ENCODE peak calls at places on chromosome 4, in five cellular contexts. W is left ventricle myocardium inferior, Z is aorta, G is fibroblast of lung, K is ovary. A is an unnamed sample. For H3K9me3 and H3K36me3, the result is how much of the 10 kb centered on the place peaks cover.

GRCh38 chr4:22514001-22514400 is 1.9 kb downstream of the ADGRA3 start:
- DNase-seq in K (no peak), G (peak), Z (no peak), W (no peak), A (no peak)

GRCh38 chr4:186669159-186669720 is 54.4 kb downstream of the FAT1 start:
- DNase-seq in Z (no peak), W (no peak), G (peak), K (no peak), A (no peak)

GRCh38 chr4:120144634-120145033 is 78.0 kb upstream of the MAD2L1 start:
- DNase-seq in K (no peak), W (no peak), G (no peak), Z (no peak), A (no peak)

GRCh38 chr4:159069922-159070321 is 33.0 kb upstream of the RAPGEF2 start:
- DNase-seq in G (peak), K (no peak), Z (no peak), W (no peak), A (no peak)

GRCh38 chr4:34733185-34733916 is 1511.0 kb downstream of the ARAP2 start:
- DNase-seq in W (no peak), G (no peak), K (no peak), Z (no peak), A (peak)

GRCh38 chr4:40656221-40656863 is 26.7 kb upstream of the RBM47 start:
- DNase-seq in Z (no peak), G (no peak), W (no peak), K (no peak), A (no peak)

GRCh38 chr4:117429061-117429460 is 343.7 kb upstream of the TRAM1L1 start:
- DNase-seq in K (no peak), W (no peak), G (no peak), Z (peak), A (no peak)

GRCh38 chr4:189823611-189824010 is 117.1 kb upstream of the FRG1 start:
- DNase-seq in G (no peak), W (no peak), Z (no peak), K (no peak), A (peak)

GRCh38 chr4:111228874-111229273 is 606.0 kb upstream of the PITX2 start:
- DNase-seq in G (peak), W (no peak), Z (no peak), K (no peak), A (peak)

GRCh38 chr4:182245541-182246245 is 2.5 kb downstream of the TENM3 start:
- DNase-seq in Z (no peak), G (peak), W (no peak), K (no peak), A (no peak)

GRCh38 chr4:183098080-183098722 is 856 bp upstream of the WWC2 start:
- DNase-seq in K (peak), G (peak), W (peak), Z (peak), A (peak)

GRCh38 chr4:117447925-117448324 is 362.5 kb upstream of the TRAM1L1 start:
- DNase-seq in K (no peak), Z (no peak), G (no peak), W (no peak), A (no peak)

GRCh38 chr4:180617203-180617602 is 1626.0 kb upstream of the TENM3 start:
- DNase-seq in W (no peak), G (peak), Z (no peak), K (no peak), A (peak)

GRCh38 chr4:26152051-26152450 is 168.8 kb upstream of the RBPJ start:
- DNase-seq in Z (no peak), G (no peak), K (no peak), W (no peak), A (no peak)

GRCh38 chr4:148235809-148236208 is 206.4 kb downstream of the NR3C2 start:
- DNase-seq in K (no peak), W (no peak), Z (no peak), G (no peak), A (no peak)

GRCh38 chr4:72171761-72172160 is 140.0 kb downstream of the NPFFR2 start:
- DNase-seq in W (no peak), Z (no peak), G (no peak), K (no peak), A (no peak)

GRCh38 chr4:1939664-1940509 is 68.7 kb downstream of the NSD2 start:
- DNase-seq in G (peak), K (no peak), W (no peak), Z (no peak), A (peak)

GRCh38 chr4:4866124-4866832 is 6.8 kb downstream of the MSX1 start:
- DNase-seq in Z (no peak), K (no peak), G (no peak), W (no peak), A (no peak)

GRCh38 chr4:134057356-134057755 is 144.2 kb downstream of the PABPC4L start:
- DNase-seq in K (no peak), W (no peak), Z (no peak), G (no peak), A (no peak)

GRCh38 chr4:108716340-108716739 is 46.5 kb downstream of the ETNPPL start:
- DNase-seq in Z (no peak), W (no peak), G (no peak), K (no peak), A (no peak)

GRCh38 chr4:85486425-85487101 is 11.6 kb downstream of the ARHGAP24 start:
- DNase-seq in K (no peak), Z (no peak), G (peak), W (no peak), A (no peak)

GRCh38 chr4:36582214-36582613 is 300.8 kb downstream of the DTHD1 start:
- DNase-seq in Z (no peak), W (no peak), K (no peak), G (no peak), A (no peak)

GRCh38 chr4:166153539-166153938 is 280.5 kb downstream of the TLL1 start:
- DNase-seq in Z (no peak), W (no peak), G (peak), K (no peak), A (peak)

DNA sequence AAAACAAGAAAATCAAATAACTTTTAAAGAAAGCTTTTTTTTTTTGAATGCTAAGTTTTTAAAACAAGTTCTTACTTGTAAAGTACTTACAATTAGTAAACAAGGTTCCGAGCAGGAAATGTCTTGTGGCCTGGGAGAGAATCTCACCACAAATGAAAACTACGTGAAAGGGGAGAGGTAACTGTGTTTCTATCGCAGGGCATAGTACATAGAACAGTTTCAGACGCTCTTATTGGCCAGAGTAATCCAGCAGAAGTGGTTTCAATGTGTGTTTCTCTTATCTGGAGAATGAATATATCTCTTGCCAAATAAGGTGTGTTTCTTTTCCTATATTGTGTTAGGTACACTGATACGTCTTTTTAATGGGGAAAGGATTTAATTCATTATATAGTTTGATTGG is at the start of gene PLAC8:
- DNase-seq in G (peak), W (no peak), Z (no peak), K (no peak), A (no peak)
- H3K4me3 ChIP-seq in G (no peak), W (no peak), Z (no peak), K (no peak), A (no peak)

DNA sequence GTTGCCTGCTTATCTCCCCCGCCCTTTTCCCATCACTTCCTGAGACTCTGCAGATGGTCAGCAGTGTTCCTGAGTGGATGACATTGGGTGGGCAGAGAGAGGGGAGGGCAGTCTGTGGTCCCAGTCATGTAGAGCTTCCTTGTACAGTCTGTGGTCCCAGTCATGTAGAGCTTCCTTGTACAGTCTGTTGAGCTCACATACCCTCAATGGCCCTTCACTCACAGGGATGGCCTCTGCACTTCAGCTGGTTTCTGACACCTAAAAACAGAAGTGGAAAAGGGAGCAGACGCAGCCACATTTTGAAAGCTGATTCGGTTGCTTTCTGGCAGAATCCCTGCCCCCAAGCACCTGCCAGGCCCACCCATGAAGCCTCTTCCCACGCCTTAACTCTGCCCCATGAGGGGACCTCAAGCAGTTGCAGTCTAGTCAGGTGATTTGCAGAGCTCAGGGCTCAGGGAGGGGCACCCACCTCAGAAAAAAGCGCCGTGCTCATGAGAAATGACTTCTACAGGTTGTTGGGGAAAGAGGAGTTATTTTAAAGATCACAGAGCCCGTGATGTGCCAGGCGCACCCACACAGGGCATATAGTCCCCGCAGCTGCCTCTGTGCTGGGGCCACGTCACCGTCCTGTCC is 3.6 kb upstream of the TMEM271 start:
- DNase-seq in Z (no peak), G (no peak), W (no peak), K (no peak), A (no peak)
- H3K9me3 ChIP-seq in Z (under half), G (under half), W (under half), K (under half), A (under half)

DNA sequence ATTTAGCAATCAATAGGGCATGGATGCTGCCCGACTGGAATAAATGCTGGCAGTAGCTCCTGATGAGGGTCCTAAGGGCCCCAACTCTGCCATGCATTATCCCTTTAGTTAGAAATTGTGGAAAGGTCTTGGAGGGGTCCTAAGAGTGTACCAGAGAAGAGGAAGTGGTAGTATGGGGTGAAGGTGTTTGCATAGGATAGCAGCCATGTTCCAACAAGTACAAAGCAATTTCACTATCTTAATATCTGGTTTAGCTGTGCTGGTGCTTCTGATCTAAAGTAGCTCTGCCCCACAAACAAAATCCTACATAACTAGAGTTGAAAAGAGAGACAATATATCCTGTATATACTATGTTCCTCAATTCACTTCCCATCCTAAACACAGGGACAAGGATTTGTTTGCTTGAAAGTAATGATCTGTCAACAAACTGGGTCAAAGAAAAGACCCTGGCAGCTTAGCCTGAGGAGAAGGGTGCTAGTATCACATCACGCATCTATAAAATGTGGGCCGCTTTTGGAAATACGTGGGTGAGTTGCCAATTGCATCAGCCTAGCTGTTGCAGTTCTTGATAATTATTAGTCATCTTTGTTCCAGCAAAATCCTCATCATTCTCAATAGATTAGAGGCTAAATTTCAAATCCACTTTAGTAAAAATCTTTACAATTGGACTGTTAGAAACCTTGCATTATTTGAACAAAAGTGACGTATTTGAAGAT is 33.4 kb upstream of the TAPT1 start:
- DNase-seq in W (no peak), Z (no peak), G (peak), K (no peak), A (no peak)
- H3K36me3 ChIP-seq in W (under half), Z (under half), G (under half), K (under half), A (under half)

GRCh38 chr4:121764303-121764701 is 662 bp downstream of the SMIM43 start:
- DNase-seq in Z (no peak), W (no peak), G (no peak), K (no peak), A (no peak)

GRCh38 chr4:121765368-121765705 is 373 bp upstream of the SMIM43 start:
- DNase-seq in K (no peak), Z (no peak), G (no peak), W (no peak), A (no peak)

GRCh38 chr4:121769341-121769740 is 4.4 kb upstream of the SMIM43 start:
- DNase-seq in W (no peak), G (no peak), K (no peak), Z (no peak), A (no peak)

GRCh38 chr4:121765941-121766538 is 1.1 kb upstream of the SMIM43 start:
- DNase-seq in Z (no peak), G (no peak), K (no peak), W (no peak), A (no peak)

DNA sequence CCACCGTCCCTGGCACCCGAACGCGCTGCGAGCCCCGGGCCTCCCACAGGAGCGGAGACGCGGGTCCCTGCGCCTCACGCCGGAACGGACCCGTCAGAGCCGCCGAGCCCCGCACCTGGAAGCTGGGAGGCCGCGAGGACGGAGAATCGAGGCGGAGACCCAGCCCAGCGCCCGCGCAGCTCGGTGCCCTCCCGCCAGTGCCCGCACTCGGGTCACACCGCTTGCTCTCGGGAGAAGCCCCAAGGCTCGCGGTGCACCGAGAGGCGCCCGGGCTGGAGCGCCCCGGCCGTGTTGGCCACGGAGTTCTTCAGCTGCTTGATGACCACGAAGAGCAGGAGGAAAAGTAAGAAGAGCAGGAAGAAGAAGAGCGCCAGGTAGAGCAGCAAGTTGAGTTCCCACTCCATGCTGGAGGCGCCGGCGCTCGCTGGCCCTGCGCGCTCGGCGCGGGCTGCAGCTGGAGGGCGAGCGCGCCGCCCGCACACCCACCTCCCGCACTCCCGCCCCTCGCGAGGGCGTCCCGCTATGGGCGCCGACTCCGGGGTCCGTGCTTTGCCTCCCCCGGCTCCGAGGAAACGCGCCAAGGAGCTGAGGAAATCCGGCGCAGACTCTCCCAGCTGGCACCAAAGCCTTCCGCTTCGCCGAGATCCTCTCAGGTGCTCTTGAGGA is at the start of gene SMIM43:
- DNase-seq in W (no peak), Z (peak), K (no peak), G (peak), A (peak)
- H3K4me3 ChIP-seq in W (peak), Z (no peak), K (peak), G (peak), A (peak)

GRCh38 chr4:24963277-24963676 is 50.4 kb upstream of the CCDC149 start:
- DNase-seq in W (no peak), K (no peak), G (no peak), Z (no peak), A (no peak)
- H3K9me3 ChIP-seq in W (under half), K (under half), G (under half), Z (under half), A (under half)

GRCh38 chr4:3212391-3213100 is 36.4 kb upstream of the MSANTD1 start:
- DNase-seq in Z (no peak), G (no peak), K (no peak), W (no peak), A (no peak)
- H3K36me3 ChIP-seq in Z (under half), G (under half), K (under half), W (half or more), A (under half)

A was measured in MG63.